ENCODE peak calls at places on chromosome 6, in nine cellular contexts. One of them, this sample, is unnamed.

GRCh38 chr6:78231002-78231401 is 578.2 kb downstream of the MEI4 start:
- DNase-seq in heart right ventricle: no peak
- DNase-seq in bronchial epithelial cell: no peak
- DNase-seq in AG09309: no peak
- DNase-seq in endodermal cell: no peak
- DNase-seq in astrocyte of the cerebellum: no peak
- DNase-seq in AG04450: no peak
- DNase-seq in PC-3: no peak
- DNase-seq in CD8-positive, alpha-beta T cell: no peak
- DNase-seq in this sample: peak; percentile 25

GRCh38 chr6:132675749-132676148 is 16.8 kb upstream of the TAAR1 start:
- DNase-seq in heart right ventricle: no peak
- DNase-seq in bronchial epithelial cell: peak; percentile 17
- DNase-seq in AG09309: no peak
- DNase-seq in endodermal cell: no peak
- DNase-seq in astrocyte of the cerebellum: no peak
- DNase-seq in AG04450: no peak
- DNase-seq in PC-3: no peak
- DNase-seq in CD8-positive, alpha-beta T cell: no peak
- DNase-seq in this sample: peak; percentile 39

GRCh38 chr6:111242452-111242851 is 155.1 kb downstream of the SLC16A10 start:
- DNase-seq in heart right ventricle: no peak
- DNase-seq in bronchial epithelial cell: peak; percentile 18
- DNase-seq in AG09309: peak; percentile 42
- DNase-seq in endodermal cell: no peak
- DNase-seq in astrocyte of the cerebellum: no peak
- DNase-seq in AG04450: no peak
- DNase-seq in PC-3: peak; percentile 56
- DNase-seq in CD8-positive, alpha-beta T cell: no peak
- DNase-seq in this sample: no peak

GRCh38 chr6:14545496-14545895 is 427.9 kb downstream of the CD83 start:
- DNase-seq in heart right ventricle: no peak
- DNase-seq in bronchial epithelial cell: no peak
- DNase-seq in AG09309: no peak
- DNase-seq in endodermal cell: no peak
- DNase-seq in astrocyte of the cerebellum: no peak
- DNase-seq in AG04450: no peak
- DNase-seq in PC-3: no peak
- DNase-seq in CD8-positive, alpha-beta T cell: no peak
- DNase-seq in this sample: no peak

GRCh38 chr6:143187173-143187908 is 126.7 kb downstream of the AIG1 start:
- DNase-seq in heart right ventricle: no peak
- DNase-seq in bronchial epithelial cell: peak; percentile 60
- DNase-seq in AG09309: peak; percentile 85
- DNase-seq in endodermal cell: no peak
- DNase-seq in astrocyte of the cerebellum: peak; percentile 95
- DNase-seq in AG04450: peak; percentile 20
- DNase-seq in PC-3: peak; percentile 13
- DNase-seq in CD8-positive, alpha-beta T cell: no peak
- DNase-seq in this sample: peak; percentile 15

GRCh38 chr6:143583542-143584330 is 72.2 kb upstream of the FUCA2 start:
- DNase-seq in heart right ventricle: no peak
- DNase-seq in bronchial epithelial cell: no peak
- DNase-seq in AG09309: no peak
- DNase-seq in endodermal cell: no peak
- DNase-seq in astrocyte of the cerebellum: no peak
- DNase-seq in AG04450: peak; percentile 79
- DNase-seq in PC-3: no peak
- DNase-seq in CD8-positive, alpha-beta T cell: no peak
- DNase-seq in this sample: no peak

GRCh38 chr6:150076196-150076893 is 7.4 kb upstream of the ULBP3 start:
- DNase-seq in heart right ventricle: no peak
- DNase-seq in bronchial epithelial cell: no peak
- DNase-seq in AG09309: no peak
- DNase-seq in endodermal cell: no peak
- DNase-seq in astrocyte of the cerebellum: no peak
- DNase-seq in AG04450: no peak
- DNase-seq in PC-3: peak; percentile 5
- DNase-seq in CD8-positive, alpha-beta T cell: no peak
- DNase-seq in this sample: peak; percentile 16

GRCh38 chr6:124661231-124661630 is 301.0 kb upstream of the RNF217 start:
- DNase-seq in heart right ventricle: no peak
- DNase-seq in bronchial epithelial cell: no peak
- DNase-seq in AG09309: no peak
- DNase-seq in endodermal cell: peak; percentile 45
- DNase-seq in astrocyte of the cerebellum: no peak
- DNase-seq in AG04450: no peak
- DNase-seq in PC-3: no peak
- DNase-seq in CD8-positive, alpha-beta T cell: no peak
- DNase-seq in this sample: no peak

GRCh38 chr6:72619883-72620696 is 1.8 kb upstream of the KCNQ5 start:
- DNase-seq in heart right ventricle: peak; percentile 21
- DNase-seq in bronchial epithelial cell: no peak
- DNase-seq in AG09309: no peak
- DNase-seq in endodermal cell: peak; percentile 74
- DNase-seq in astrocyte of the cerebellum: no peak
- DNase-seq in AG04450: no peak
- DNase-seq in PC-3: no peak
- DNase-seq in CD8-positive, alpha-beta T cell: peak; percentile 63
- DNase-seq in this sample: no peak

GRCh38 chr6:11277275-11278206 is 45.1 kb upstream of the NEDD9 start:
- DNase-seq in heart right ventricle: no peak
- DNase-seq in bronchial epithelial cell: peak; percentile 86
- DNase-seq in AG09309: peak; percentile 73
- DNase-seq in endodermal cell: peak; percentile 84
- DNase-seq in astrocyte of the cerebellum: no peak
- DNase-seq in AG04450: peak; percentile 70
- DNase-seq in PC-3: peak; percentile 69
- DNase-seq in CD8-positive, alpha-beta T cell: no peak
- DNase-seq in this sample: peak; percentile 76

GRCh38 chr6:5866547-5867051 is 140.1 kb downstream of the NRN1 start:
- DNase-seq in heart right ventricle: no peak
- DNase-seq in bronchial epithelial cell: peak; percentile 83
- DNase-seq in AG09309: peak; percentile 27
- DNase-seq in endodermal cell: no peak
- DNase-seq in astrocyte of the cerebellum: peak; percentile 19
- DNase-seq in AG04450: no peak
- DNase-seq in PC-3: peak; percentile 95
- DNase-seq in CD8-positive, alpha-beta T cell: no peak
- DNase-seq in this sample: peak; percentile 77

GRCh38 chr6:38522322-38522721 is 117.4 kb downstream of the BTBD9 start:
- DNase-seq in heart right ventricle: no peak
- DNase-seq in bronchial epithelial cell: no peak
- DNase-seq in AG09309: no peak
- DNase-seq in endodermal cell: no peak
- DNase-seq in astrocyte of the cerebellum: peak; percentile 27
- DNase-seq in AG04450: peak; percentile 70
- DNase-seq in PC-3: no peak
- DNase-seq in CD8-positive, alpha-beta T cell: no peak
- DNase-seq in this sample: no peak

GRCh38 chr6:71676298-71676697 is 210.1 kb upstream of the RIMS1 start:
- DNase-seq in heart right ventricle: no peak
- DNase-seq in bronchial epithelial cell: no peak
- DNase-seq in AG09309: no peak
- DNase-seq in endodermal cell: peak; percentile 66
- DNase-seq in astrocyte of the cerebellum: no peak
- DNase-seq in AG04450: no peak
- DNase-seq in PC-3: no peak
- DNase-seq in CD8-positive, alpha-beta T cell: no peak
- DNase-seq in this sample: no peak

GRCh38 chr6:143564484-143565017 is 53.0 kb upstream of the FUCA2 start:
- DNase-seq in heart right ventricle: peak; percentile 47
- DNase-seq in bronchial epithelial cell: no peak
- DNase-seq in AG09309: no peak
- DNase-seq in endodermal cell: no peak
- DNase-seq in astrocyte of the cerebellum: no peak
- DNase-seq in AG04450: no peak
- DNase-seq in PC-3: no peak
- DNase-seq in CD8-positive, alpha-beta T cell: no peak
- DNase-seq in this sample: no peak

GRCh38 chr6:36380166-36380565 is 7.3 kb downstream of the ETV7 start:
- DNase-seq in heart right ventricle: no peak
- DNase-seq in bronchial epithelial cell: no peak
- DNase-seq in AG09309: no peak
- DNase-seq in endodermal cell: no peak
- DNase-seq in astrocyte of the cerebellum: no peak
- DNase-seq in AG04450: no peak
- DNase-seq in PC-3: no peak
- DNase-seq in CD8-positive, alpha-beta T cell: no peak
- DNase-seq in this sample: no peak

DNA sequence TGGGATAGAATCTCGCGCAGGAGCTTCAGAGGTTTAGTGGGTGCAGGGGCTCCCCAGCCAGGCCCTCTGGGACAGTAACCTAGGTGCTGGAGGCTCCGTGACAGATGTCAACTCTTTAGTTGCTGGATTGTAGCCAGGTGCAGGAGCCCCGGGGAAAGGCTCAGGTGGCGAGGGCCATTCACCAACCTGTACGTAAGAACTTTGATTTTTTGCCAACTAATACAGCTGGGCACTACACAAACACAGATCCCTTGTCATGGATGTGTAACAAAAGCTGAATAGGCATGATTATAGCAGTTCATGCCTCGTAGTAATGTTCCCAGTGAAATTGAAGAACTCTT is 82.6 kb downstream of the CDC5L start:
- DNase-seq in heart right ventricle: no peak
- DNase-seq in bronchial epithelial cell: peak; percentile 56
- DNase-seq in AG09309: no peak
- DNase-seq in endodermal cell: no peak
- DNase-seq in astrocyte of the cerebellum: no peak
- DNase-seq in AG04450: no peak
- DNase-seq in PC-3: no peak
- DNase-seq in CD8-positive, alpha-beta T cell: no peak
- DNase-seq in this sample: peak; percentile 61
- TF ChIP-seq CTCF in heart right ventricle: peak; percentile 5
- TF ChIP-seq CTCF in bronchial epithelial cell: no peak
- TF ChIP-seq CTCF in AG09309: no peak
- TF ChIP-seq CTCF in endodermal cell: peak; percentile 43
- TF ChIP-seq CTCF in astrocyte of the cerebellum: no peak
- TF ChIP-seq CTCF in AG04450: no peak
- TF ChIP-seq CTCF in PC-3: peak; percentile 27
- TF ChIP-seq CTCF in CD8-positive, alpha-beta T cell: peak; percentile 18
- TF ChIP-seq CTCF in this sample: no peak

DNA sequence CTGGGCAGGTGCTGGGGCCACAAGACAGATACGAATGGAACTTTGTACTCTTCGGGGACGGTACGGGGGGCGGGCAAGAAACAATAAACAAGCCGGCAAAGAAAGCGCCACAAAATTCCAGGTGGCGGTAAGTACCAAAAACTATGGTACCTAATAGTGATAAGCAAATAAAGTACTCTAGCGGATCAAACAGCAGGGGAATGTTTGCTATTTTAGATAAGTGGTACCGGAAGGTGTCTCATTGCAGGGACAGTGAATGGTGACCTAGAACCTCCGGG is 15.1 kb upstream of the RIPK1 start:
- DNase-seq in heart right ventricle: no peak
- DNase-seq in bronchial epithelial cell: no peak
- DNase-seq in AG09309: no peak
- DNase-seq in endodermal cell: no peak
- DNase-seq in astrocyte of the cerebellum: no peak
- DNase-seq in AG04450: no peak
- DNase-seq in PC-3: no peak
- DNase-seq in CD8-positive, alpha-beta T cell: no peak
- DNase-seq in this sample: no peak
- H3K4me3 ChIP-seq in heart right ventricle: peak overlapping the region; percentile 52
- H3K4me3 ChIP-seq in bronchial epithelial cell: peak overlapping the region; percentile 42
- H3K4me3 ChIP-seq in AG09309: no peak overlapping the region
- H3K4me3 ChIP-seq in endodermal cell: peak overlapping the region; percentile 71
- H3K4me3 ChIP-seq in astrocyte of the cerebellum: peak overlapping the region; percentile 31
- H3K4me3 ChIP-seq in AG04450: peak overlapping the region; percentile 56
- H3K4me3 ChIP-seq in PC-3: peak overlapping the region; percentile 74
- H3K4me3 ChIP-seq in CD8-positive, alpha-beta T cell: peak overlapping the region; percentile 40
- H3K4me3 ChIP-seq in this sample: peak overlapping the region; percentile 43

GRCh38 chr6:31287621-31288020 is 15.7 kb upstream of the HLA-C start:
- DNase-seq in heart right ventricle: no peak
- DNase-seq in bronchial epithelial cell: no peak
- DNase-seq in AG09309: no peak
- DNase-seq in endodermal cell: no peak
- DNase-seq in astrocyte of the cerebellum: no peak
- DNase-seq in AG04450: no peak
- DNase-seq in PC-3: no peak
- DNase-seq in CD8-positive, alpha-beta T cell: no peak
- DNase-seq in this sample: no peak

GRCh38 chr6:31294056-31294455 is 22.2 kb upstream of the HLA-C start:
- DNase-seq in heart right ventricle: no peak
- DNase-seq in bronchial epithelial cell: no peak
- DNase-seq in AG09309: no peak
- DNase-seq in endodermal cell: no peak
- DNase-seq in astrocyte of the cerebellum: no peak
- DNase-seq in AG04450: no peak
- DNase-seq in PC-3: no peak
- DNase-seq in CD8-positive, alpha-beta T cell: no peak
- DNase-seq in this sample: no peak

GRCh38 chr6:31293343-31293742 is 21.5 kb upstream of the HLA-C start:
- DNase-seq in heart right ventricle: no peak
- DNase-seq in bronchial epithelial cell: peak; percentile 41
- DNase-seq in AG09309: no peak
- DNase-seq in endodermal cell: peak; percentile 59
- DNase-seq in astrocyte of the cerebellum: peak; percentile 19
- DNase-seq in AG04450: no peak
- DNase-seq in PC-3: peak; percentile 61
- DNase-seq in CD8-positive, alpha-beta T cell: no peak
- DNase-seq in this sample: peak; percentile 57
- TF ChIP-seq CTCF in heart right ventricle: no peak
- TF ChIP-seq CTCF in bronchial epithelial cell: no peak
- TF ChIP-seq CTCF in AG09309: no peak
- TF ChIP-seq CTCF in endodermal cell: no peak
- TF ChIP-seq CTCF in astrocyte of the cerebellum: no peak
- TF ChIP-seq CTCF in AG04450: no peak
- TF ChIP-seq CTCF in PC-3: no peak
- TF ChIP-seq CTCF in CD8-positive, alpha-beta T cell: no peak
- TF ChIP-seq CTCF in this sample: no peak

DNA sequence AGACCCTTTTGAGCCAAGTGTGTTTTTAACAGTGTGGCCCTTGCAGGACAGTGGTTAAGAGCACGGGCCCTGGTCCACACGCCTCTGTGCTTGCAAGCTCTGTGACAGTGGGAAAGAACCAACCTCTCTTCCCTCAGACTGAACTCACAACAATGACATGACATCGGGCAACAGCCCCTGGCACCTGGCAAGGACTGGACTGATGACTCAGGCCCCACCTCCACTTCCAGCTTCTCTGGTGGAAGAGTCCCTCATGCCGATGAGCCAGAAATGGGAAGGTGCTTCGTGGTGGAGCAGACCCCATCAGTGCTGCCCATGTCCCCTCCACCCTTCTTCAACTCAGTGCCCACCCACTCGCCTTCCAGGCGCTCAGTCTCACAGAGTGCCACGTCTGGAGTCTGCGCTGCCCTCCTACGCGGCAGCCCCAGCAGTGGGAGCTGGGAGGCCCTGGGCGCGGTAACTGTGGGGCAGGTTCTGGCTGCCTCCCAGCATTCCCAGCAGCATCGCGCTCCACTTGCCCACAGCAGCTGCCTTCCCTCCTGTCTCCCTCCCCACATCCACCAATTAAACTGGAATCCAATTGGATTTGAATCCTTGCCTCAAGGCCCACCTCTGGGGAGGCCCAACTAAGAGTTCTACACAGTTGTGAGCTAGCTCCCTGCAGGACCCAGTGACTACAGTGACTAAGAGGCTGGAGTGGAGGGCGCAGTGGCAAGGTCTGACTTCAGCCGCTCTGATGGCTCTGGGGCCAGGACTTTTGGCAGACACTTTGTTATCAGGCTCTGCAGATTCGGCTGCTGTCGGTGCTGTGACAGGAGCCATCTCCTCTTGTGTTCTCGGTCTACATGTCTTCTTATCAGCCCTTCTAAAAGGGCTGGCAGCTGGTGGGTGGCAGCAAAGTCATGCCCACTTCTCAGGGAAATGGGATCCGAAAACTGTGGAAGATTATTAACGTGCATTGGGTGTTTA is 156.8 kb upstream of the MLN start:
- DNase-seq in heart right ventricle: no peak
- DNase-seq in bronchial epithelial cell: peak; percentile 36
- DNase-seq in AG09309: no peak
- DNase-seq in endodermal cell: peak; percentile 49
- DNase-seq in astrocyte of the cerebellum: no peak
- DNase-seq in AG04450: no peak
- DNase-seq in PC-3: peak; percentile 65
- DNase-seq in CD8-positive, alpha-beta T cell: no peak
- DNase-seq in this sample: peak; percentile 72
- H3K4me3 ChIP-seq in heart right ventricle: no peak overlapping the region
- H3K4me3 ChIP-seq in bronchial epithelial cell: no peak overlapping the region
- H3K4me3 ChIP-seq in AG09309: no peak overlapping the region
- H3K4me3 ChIP-seq in endodermal cell: no peak overlapping the region
- H3K4me3 ChIP-seq in astrocyte of the cerebellum: no peak overlapping the region
- H3K4me3 ChIP-seq in AG04450: no peak overlapping the region
- H3K4me3 ChIP-seq in PC-3: no peak overlapping the region
- H3K4me3 ChIP-seq in CD8-positive, alpha-beta T cell: no peak overlapping the region
- H3K4me3 ChIP-seq in this sample: no peak overlapping the region

This sample was measured in epithelial cell of esophagus.